ENCODE peak calls at places on chromosomes 1 and 21, in five cellular contexts. One of them, this sample, is unnamed.

GRCh38 chr1:77655431-77655974 is 27.0 kb downstream of the ZZZ3 start:
- DNase-seq in brain microvascular endothelial cell: no peak
- DNase-seq in foreskin fibroblast: no peak
- DNase-seq in cardiac muscle cell: peak
- DNase-seq in astrocyte of the cerebellum: no peak
- DNase-seq in this sample: no peak

GRCh38 chr1:169460193-169460833 is 25.4 kb downstream of the SLC19A2 start:
- DNase-seq in brain microvascular endothelial cell: peak
- DNase-seq in cardiac muscle cell: peak
- DNase-seq in foreskin fibroblast: peak
- DNase-seq in astrocyte of the cerebellum: no peak
- DNase-seq in this sample: no peak

GRCh38 chr1:86848654-86849053 is 65.3 kb downstream of the SELENOF start:
- DNase-seq in brain microvascular endothelial cell: no peak
- DNase-seq in astrocyte of the cerebellum: no peak
- DNase-seq in foreskin fibroblast: peak
- DNase-seq in cardiac muscle cell: no peak
- DNase-seq in this sample: no peak

GRCh38 chr21:17200250-17200649 is 312.6 kb upstream of the CXADR start:
- DNase-seq in astrocyte of the cerebellum: no peak
- DNase-seq in foreskin fibroblast: no peak
- DNase-seq in cardiac muscle cell: no peak
- DNase-seq in brain microvascular endothelial cell: no peak
- DNase-seq in this sample: no peak

GRCh38 chr21:44728716-44729115 is 17.3 kb upstream of the TSPEAR start:
- DNase-seq in cardiac muscle cell: no peak
- DNase-seq in brain microvascular endothelial cell: no peak
- DNase-seq in foreskin fibroblast: no peak
- DNase-seq in astrocyte of the cerebellum: no peak
- DNase-seq in this sample: no peak

GRCh38 chr1:156807627-156808026 is 9.0 kb downstream of the SH2D2A start:
- DNase-seq in foreskin fibroblast: no peak
- DNase-seq in brain microvascular endothelial cell: no peak
- DNase-seq in astrocyte of the cerebellum: no peak
- DNase-seq in cardiac muscle cell: no peak
- DNase-seq in this sample: no peak

GRCh38 chr1:169456029-169456428 is 28.8 kb upstream of the CCDC181 start:
- DNase-seq in astrocyte of the cerebellum: no peak
- DNase-seq in brain microvascular endothelial cell: no peak
- DNase-seq in cardiac muscle cell: no peak
- DNase-seq in foreskin fibroblast: no peak
- DNase-seq in this sample: no peak

GRCh38 chr1:216665381-216665780 is 57.8 kb downstream of the ESRRG start:
- DNase-seq in cardiac muscle cell: no peak
- DNase-seq in foreskin fibroblast: peak
- DNase-seq in brain microvascular endothelial cell: no peak
- DNase-seq in astrocyte of the cerebellum: no peak
- DNase-seq in this sample: no peak

GRCh38 chr1:199044191-199044590 is 405.4 kb downstream of the PTPRC start:
- DNase-seq in cardiac muscle cell: no peak
- DNase-seq in foreskin fibroblast: no peak
- DNase-seq in astrocyte of the cerebellum: no peak
- DNase-seq in brain microvascular endothelial cell: no peak
- DNase-seq in this sample: no peak

GRCh38 chr1:186519981-186520380 is 59.1 kb upstream of the PDC start:
- DNase-seq in brain microvascular endothelial cell: no peak
- DNase-seq in astrocyte of the cerebellum: no peak
- DNase-seq in foreskin fibroblast: peak
- DNase-seq in cardiac muscle cell: no peak
- DNase-seq in this sample: no peak

GRCh38 chr1:248611883-248612282 is 14.4 kb upstream of the OR2T10 start:
- DNase-seq in foreskin fibroblast: no peak
- DNase-seq in brain microvascular endothelial cell: no peak
- DNase-seq in astrocyte of the cerebellum: no peak
- DNase-seq in cardiac muscle cell: no peak
- DNase-seq in this sample: no peak

GRCh38 chr1:222654849-222655248 is 37.0 kb downstream of the MIA3 start:
- DNase-seq in foreskin fibroblast: no peak
- DNase-seq in cardiac muscle cell: no peak
- DNase-seq in brain microvascular endothelial cell: peak
- DNase-seq in astrocyte of the cerebellum: no peak
- DNase-seq in this sample: peak

GRCh38 chr1:40783001-40783905 is at the start of gene KCNQ4:
- DNase-seq in cardiac muscle cell: peak
- DNase-seq in astrocyte of the cerebellum: no peak
- DNase-seq in foreskin fibroblast: peak
- DNase-seq in brain microvascular endothelial cell: no peak
- DNase-seq in this sample: no peak

GRCh38 chr21:34017127-34017961 is 56.0 kb upstream of the MRPS6 start:
- DNase-seq in foreskin fibroblast: no peak
- DNase-seq in brain microvascular endothelial cell: no peak
- DNase-seq in astrocyte of the cerebellum: peak
- DNase-seq in cardiac muscle cell: no peak
- DNase-seq in this sample: no peak

GRCh38 chr1:17696417-17697301 is 58.5 kb upstream of the ACTL8 start:
- DNase-seq in astrocyte of the cerebellum: peak
- DNase-seq in foreskin fibroblast: peak
- DNase-seq in brain microvascular endothelial cell: peak
- DNase-seq in cardiac muscle cell: peak
- DNase-seq in this sample: peak

GRCh38 chr21:46599251-46599572 is 5.7 kb downstream of the S100B start:
- DNase-seq in foreskin fibroblast: peak
- DNase-seq in brain microvascular endothelial cell: peak
- DNase-seq in cardiac muscle cell: peak
- DNase-seq in astrocyte of the cerebellum: peak
- DNase-seq in this sample: peak

DNA sequence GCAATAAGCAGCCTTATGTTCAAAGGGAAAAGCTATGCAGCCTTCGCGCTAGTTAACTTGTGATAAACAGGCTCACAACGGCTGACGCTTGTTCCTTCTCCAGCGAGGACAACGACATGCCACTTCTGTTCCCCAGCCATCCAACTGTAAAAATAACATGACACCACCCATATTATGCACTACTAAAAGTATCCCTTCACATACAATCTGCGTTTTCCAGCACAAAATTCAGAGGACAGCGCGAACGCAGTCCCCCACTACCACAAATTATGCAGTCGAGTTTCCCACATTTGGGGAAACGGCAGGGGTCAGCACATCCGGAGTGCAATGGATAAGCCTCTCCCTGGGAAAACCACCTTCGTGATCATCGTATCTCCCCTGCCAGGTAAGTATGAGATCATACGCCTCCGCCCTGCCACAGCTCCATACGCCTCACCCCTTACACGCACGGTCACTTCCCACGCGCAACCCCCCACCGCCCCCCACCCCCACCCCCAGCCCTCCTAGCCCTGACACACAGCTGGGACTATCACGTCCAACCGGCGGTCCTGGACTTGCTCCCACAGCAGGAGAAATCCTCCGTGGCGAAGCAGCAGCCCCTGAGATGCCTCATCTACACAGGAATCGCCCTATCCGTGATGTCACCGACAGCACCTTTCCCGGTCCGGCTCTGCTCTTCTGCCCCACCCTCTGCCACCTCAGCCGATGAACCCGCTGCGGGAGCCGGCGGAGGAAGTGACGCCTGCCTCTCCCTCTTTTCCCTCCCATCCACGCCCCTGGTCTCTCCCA is 120.8 kb downstream of the PPIAL4G start:
- DNase-seq in astrocyte of the cerebellum: no peak
- DNase-seq in brain microvascular endothelial cell: peak
- DNase-seq in cardiac muscle cell: peak
- DNase-seq in foreskin fibroblast: peak
- DNase-seq in this sample: no peak
- H3K4me3 ChIP-seq in astrocyte of the cerebellum: peak
- H3K4me3 ChIP-seq in brain microvascular endothelial cell: peak
- H3K4me3 ChIP-seq in cardiac muscle cell: peak
- H3K4me3 ChIP-seq in foreskin fibroblast: peak
- H3K4me3 ChIP-seq in this sample: no peak

GRCh38 chr1:32413507-32414185 is 19.4 kb upstream of the BSDC1 start:
- DNase-seq in brain microvascular endothelial cell: peak
- DNase-seq in cardiac muscle cell: peak
- DNase-seq in astrocyte of the cerebellum: no peak
- DNase-seq in foreskin fibroblast: peak
- DNase-seq in this sample: no peak
- TF ChIP-seq CTCF in brain microvascular endothelial cell: peak
- TF ChIP-seq CTCF in cardiac muscle cell: peak
- TF ChIP-seq CTCF in astrocyte of the cerebellum: peak
- TF ChIP-seq CTCF in foreskin fibroblast: peak
- TF ChIP-seq CTCF in this sample: peak

GRCh38 chr1:26723013-26723991 is 27.5 kb downstream of the ARID1A start:
- DNase-seq in foreskin fibroblast: peak
- DNase-seq in cardiac muscle cell: peak
- DNase-seq in astrocyte of the cerebellum: peak
- DNase-seq in brain microvascular endothelial cell: peak
- DNase-seq in this sample: peak
- H3K4me3 ChIP-seq in foreskin fibroblast: peak
- H3K4me3 ChIP-seq in cardiac muscle cell: no peak
- H3K4me3 ChIP-seq in astrocyte of the cerebellum: no peak
- H3K4me3 ChIP-seq in brain microvascular endothelial cell: no peak
- H3K4me3 ChIP-seq in this sample: no peak

DNA sequence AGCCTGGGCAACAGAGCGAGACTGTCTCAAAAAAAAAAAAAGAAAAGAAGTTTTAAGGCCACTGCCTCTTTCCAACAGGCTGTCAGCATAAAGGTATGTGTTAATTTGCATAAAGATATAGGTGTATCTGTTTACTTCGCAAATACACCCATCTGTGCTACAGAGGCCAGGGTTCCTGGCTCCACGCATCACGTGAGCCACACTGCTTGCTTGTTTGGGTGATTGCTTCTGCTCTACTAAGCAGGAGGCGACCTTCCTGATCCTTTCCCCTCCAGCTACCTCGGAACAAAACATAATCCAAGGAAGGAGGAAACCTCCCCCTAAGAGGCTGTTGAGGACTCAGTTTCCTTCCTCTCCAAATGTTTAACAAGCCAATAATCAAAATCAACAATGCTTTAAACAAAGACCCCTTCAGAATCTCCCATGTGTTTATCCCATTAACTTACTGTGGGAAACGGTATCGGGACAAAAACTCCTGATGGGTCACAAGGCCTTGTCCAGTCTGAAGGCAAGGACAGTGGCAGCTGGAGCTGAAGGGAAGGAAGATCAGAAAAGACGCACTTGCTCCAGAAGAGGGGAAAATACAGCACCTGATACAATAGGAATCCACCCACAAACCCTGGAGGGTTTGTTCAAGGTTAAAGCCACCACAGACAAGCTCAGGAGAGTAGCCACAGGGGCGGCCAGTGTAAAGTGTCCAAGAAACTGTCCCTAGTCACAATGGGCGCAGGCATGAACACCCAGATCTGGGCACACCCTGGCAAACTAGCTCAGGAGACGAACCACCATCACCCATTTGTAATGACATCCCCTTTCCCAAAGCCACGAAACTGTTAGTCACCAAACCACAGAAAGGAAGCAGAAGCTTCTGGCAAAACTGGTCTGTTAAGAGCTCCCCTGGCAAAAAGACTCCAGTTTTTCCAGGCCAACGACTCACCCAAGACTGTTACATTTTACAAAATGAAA is 17.2 kb downstream of the CTNNBIP1 start:
- DNase-seq in brain microvascular endothelial cell: peak
- DNase-seq in foreskin fibroblast: peak
- DNase-seq in cardiac muscle cell: no peak
- DNase-seq in astrocyte of the cerebellum: no peak
- DNase-seq in this sample: no peak
- TF ChIP-seq CTCF in brain microvascular endothelial cell: no peak
- TF ChIP-seq CTCF in foreskin fibroblast: no peak
- TF ChIP-seq CTCF in cardiac muscle cell: no peak
- TF ChIP-seq CTCF in astrocyte of the cerebellum: no peak
- TF ChIP-seq CTCF in this sample: no peak

GRCh38 chr1:16230744-16231143 is 6.2 kb downstream of the CPLANE2 start:
- DNase-seq in cardiac muscle cell: no peak
- DNase-seq in foreskin fibroblast: no peak
- DNase-seq in astrocyte of the cerebellum: no peak
- DNase-seq in brain microvascular endothelial cell: no peak
- DNase-seq in this sample: no peak

GRCh38 chr1:16226129-16226494 is 10.9 kb downstream of the CPLANE2 start:
- DNase-seq in foreskin fibroblast: no peak
- DNase-seq in brain microvascular endothelial cell: no peak
- DNase-seq in astrocyte of the cerebellum: no peak
- DNase-seq in cardiac muscle cell: no peak
- DNase-seq in this sample: no peak

GRCh38 chr1:16229976-16230740 is 6.8 kb downstream of the CPLANE2 start:
- DNase-seq in brain microvascular endothelial cell: no peak
- DNase-seq in astrocyte of the cerebellum: no peak
- DNase-seq in foreskin fibroblast: no peak
- DNase-seq in cardiac muscle cell: no peak
- DNase-seq in this sample: no peak

GRCh38 chr1:16224472-16224871 is 12.0 kb upstream of the ARHGEF19 start:
- DNase-seq in foreskin fibroblast: no peak
- DNase-seq in astrocyte of the cerebellum: no peak
- DNase-seq in cardiac muscle cell: no peak
- DNase-seq in brain microvascular endothelial cell: no peak
- DNase-seq in this sample: no peak

DNA sequence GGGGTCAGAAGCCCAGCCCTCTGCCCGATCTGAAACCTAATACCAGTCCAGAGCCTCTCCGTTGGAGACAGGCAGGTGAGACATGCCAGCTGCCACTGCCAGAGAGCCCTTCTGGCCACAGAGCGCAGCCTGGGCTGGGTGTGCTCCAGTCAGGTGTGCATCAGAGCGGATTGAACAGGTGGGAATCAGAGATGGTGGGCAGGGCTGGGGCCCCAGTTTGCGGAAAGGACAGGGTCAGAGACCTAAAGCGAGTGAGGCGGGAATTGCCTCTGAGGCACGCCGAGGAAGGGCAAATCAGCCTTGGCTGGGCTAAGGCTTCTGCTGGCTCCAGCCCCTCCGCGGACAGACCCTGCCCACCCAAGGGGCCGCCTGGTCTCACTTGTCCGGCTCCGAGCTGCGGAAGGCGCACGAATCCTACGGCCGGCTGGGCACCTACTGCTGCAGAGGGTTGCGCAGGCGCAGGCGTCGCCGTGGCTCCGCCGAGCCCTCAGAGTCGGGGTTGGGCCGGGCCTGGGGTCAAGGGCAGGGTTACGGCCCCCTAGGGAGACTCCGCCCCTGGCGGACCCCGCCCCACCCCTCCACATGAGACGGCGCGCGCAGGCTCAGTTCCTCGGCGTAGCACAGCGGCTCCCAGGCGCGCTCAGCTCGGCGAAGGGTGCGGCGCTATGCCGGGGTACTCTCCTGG is 10.3 kb downstream of the CPLANE2 start:
- DNase-seq in foreskin fibroblast: peak
- DNase-seq in astrocyte of the cerebellum: no peak
- DNase-seq in brain microvascular endothelial cell: no peak
- DNase-seq in cardiac muscle cell: peak
- DNase-seq in this sample: no peak
- H3K4me3 ChIP-seq in foreskin fibroblast: peak
- H3K4me3 ChIP-seq in astrocyte of the cerebellum: peak
- H3K4me3 ChIP-seq in brain microvascular endothelial cell: peak
- H3K4me3 ChIP-seq in cardiac muscle cell: peak
- H3K4me3 ChIP-seq in this sample: no peak

This sample was measured in AG09309.